ENCODE peak calls at places on chromosome 10, in eight cellular contexts. W is stimulated activated CD4-positive, alpha-beta T cell treated with anti-CD3 and anti-CD28 coated beads, Interleukin-15, amount 100 ng/mL, for 24 hours; F is NCI-H2081; U is lower lobe of right lung; P is T1000; M is type B pancreatic cell; G is brain microvascular endothelial cell; A is activated naive CD4-positive, alpha-beta T cell treated with anti-CD3 and anti-CD28 coated beads, Interleukin-2, amount 10 ng/mL, durations not matched to agents 7 days and 5 days. R is an unnamed sample.

GRCh38 chr10:16870331-16870730 is 53.1 kb upstream of the RSU1 start:
- DNase-seq in U (no peak), W (no peak), G (no peak), P (no peak), A (no peak), F (no peak), M (no peak), R (no peak)

GRCh38 chr10:71077143-71077581 is 135.2 kb upstream of the UNC5B start:
- DNase-seq in G (no peak), A (no peak), W (no peak), F (no peak), P (no peak), U (no peak), M (peak), R (peak)

GRCh38 chr10:114304017-114304565 is 65.0 kb downstream of the VWA2 start:
- DNase-seq in F (peak), A (peak), W (peak), U (peak), P (peak), G (peak), M (no peak), R (no peak)

GRCh38 chr10:99548041-99548530 is 15.3 kb downstream of the NKX2-3 start:
- DNase-seq in W (no peak), A (no peak), U (no peak), P (no peak), G (peak), M (no peak), F (no peak), R (no peak)

GRCh38 chr10:114925675-114926204 is 12.3 kb upstream of the TRUB1 start:
- DNase-seq in P (peak), A (no peak), F (no peak), W (peak), U (no peak), M (no peak), G (peak), R (no peak)

GRCh38 chr10:112689327-112689726 is 242.3 kb downstream of the VTI1A start:
- DNase-seq in F (no peak), M (no peak), A (no peak), U (no peak), G (no peak), P (no peak), W (no peak), R (no peak)

GRCh38 chr10:95242581-95243317 is 48.1 kb downstream of the PDLIM1 start:
- DNase-seq in G (no peak), M (no peak), A (peak), U (no peak), W (peak), F (peak), P (peak), R (no peak)

GRCh38 chr10:79223346-79224048 is 123.8 kb upstream of the PPIF start:
- DNase-seq in A (no peak), M (no peak), G (peak), U (peak), W (no peak), P (no peak), F (no peak), R (peak)

GRCh38 chr10:111410740-111411139 is 333.9 kb downstream of the ADRA2A start:
- DNase-seq in U (no peak), A (no peak), P (no peak), W (no peak), G (no peak), M (no peak), F (no peak), R (no peak)

GRCh38 chr10:74293686-74294365 is 142.8 kb downstream of the ADK start:
- DNase-seq in P (peak), U (no peak), F (peak), W (no peak), G (peak), A (no peak), M (no peak), R (no peak)

GRCh38 chr10:4270116-4270515 is 485.1 kb upstream of the KLF6 start:
- DNase-seq in U (no peak), G (peak), P (no peak), F (no peak), M (no peak), A (no peak), W (no peak), R (no peak)

GRCh38 chr10:90218846-90219245 is 517.5 kb downstream of the KIF20B start:
- DNase-seq in U (no peak), P (no peak), G (no peak), M (no peak), A (no peak), F (no peak), W (no peak), R (no peak)

GRCh38 chr10:67666416-67667043 is 29.5 kb downstream of the CTNNA3 start:
- DNase-seq in G (no peak), A (no peak), U (no peak), W (no peak), P (no peak), F (peak), M (no peak), R (no peak)

GRCh38 chr10:34109952-34110702 is 705.0 kb downstream of the PARD3 start:
- DNase-seq in W (no peak), M (no peak), G (peak), U (no peak), F (peak), A (no peak), P (peak), R (no peak)

GRCh38 chr10:980468-980867 is 7.8 kb upstream of the GTPBP4 start:
- DNase-seq in W (no peak), P (no peak), G (no peak), A (no peak), F (no peak), U (no peak), M (no peak), R (no peak)

GRCh38 chr10:98307916-98308315 is 39.9 kb upstream of the LOXL4 start:
- DNase-seq in A (no peak), W (no peak), P (no peak), G (no peak), M (no peak), F (no peak), U (no peak), R (no peak)

GRCh38 chr10:97915346-97915745 is 65.7 kb downstream of the GOLGA7B start:
- DNase-seq in P (no peak), W (no peak), M (no peak), F (no peak), U (peak), G (no peak), A (no peak), R (no peak)

GRCh38 chr10:15868006-15868405 is 7.7 kb upstream of the MINDY3 start:
- DNase-seq in G (no peak), P (no peak), F (no peak), M (no peak), A (no peak), W (no peak), U (no peak), R (no peak)

GRCh38 chr10:129657297-129657974 is 190.4 kb downstream of the MGMT start:
- DNase-seq in P (no peak), F (no peak), A (no peak), U (no peak), M (no peak), W (no peak), G (no peak), R (no peak)

GRCh38 chr10:8543361-8544056 is 489.0 kb downstream of the GATA3 start:
- DNase-seq in A (no peak), W (no peak), M (no peak), U (no peak), G (no peak), P (no peak), F (peak), R (no peak)

GRCh38 chr10:75101416-75102251 is 9.8 kb upstream of the SAMD8 start:
- DNase-seq in W (no peak), G (no peak), F (no peak), M (no peak), U (no peak), A (no peak), P (no peak), R (no peak)

GRCh38 chr10:32197423-32197822 is 141.2 kb upstream of the KIF5B start:
- DNase-seq in G (no peak), U (no peak), A (no peak), P (peak), M (no peak), F (no peak), W (no peak), R (no peak)

GRCh38 chr10:91621483-91622113 is 11.3 kb downstream of the PPP1R3C start:
- DNase-seq in P (no peak), F (no peak), W (no peak), U (no peak), M (no peak), A (no peak), G (no peak), R (no peak)

GRCh38 chr10:4353964-4354363 is 472.0 kb upstream of the AKR1E2 start:
- DNase-seq in M (no peak), P (no peak), U (no peak), W (no peak), G (peak), F (peak), A (no peak), R (no peak)

GRCh38 chr10:3045471-3046209 is 21.7 kb upstream of the PFKP start:
- DNase-seq in G (peak), F (no peak), M (no peak), P (peak), A (no peak), W (no peak), U (peak), R (peak)

GRCh38 chr10:92420554-92421275 is 129.7 kb downstream of the MARCHF5 start:
- DNase-seq in A (no peak), F (no peak), G (no peak), P (no peak), U (peak), M (no peak), W (no peak), R (no peak)

GRCh38 chr10:57015187-57015586 is 654.1 kb upstream of the ZWINT start:
- DNase-seq in A (no peak), U (no peak), P (no peak), F (no peak), G (no peak), W (no peak), M (no peak), R (no peak)

GRCh38 chr10:97919012-97919411 is 69.4 kb downstream of the GOLGA7B start:
- DNase-seq in A (no peak), F (no peak), U (peak), G (no peak), W (no peak), M (no peak), P (no peak), R (no peak)

GRCh38 chr10:24813866-24814265 is 90.2 kb upstream of the ARHGAP21 start:
- DNase-seq in P (no peak), U (no peak), A (no peak), F (no peak), G (no peak), M (no peak), W (no peak), R (no peak)

GRCh38 chr10:107442035-107442505 is 277.6 kb upstream of the SORCS1 start:
- DNase-seq in M (no peak), W (no peak), G (no peak), A (no peak), U (no peak), P (no peak), F (no peak), R (no peak)

GRCh38 chr10:106615081-106615480 is 549.4 kb downstream of the SORCS1 start:
- DNase-seq in G (peak), A (no peak), W (no peak), F (no peak), P (peak), U (no peak), M (no peak), R (no peak)

GRCh38 chr10:22821501-22821900 is 106.4 kb upstream of the ARMC3 start:
- DNase-seq in M (no peak), G (peak), A (no peak), U (no peak), P (no peak), F (no peak), W (no peak), R (no peak)

GRCh38 chr10:74988055-74988773 is 123.2 kb upstream of the SAMD8 start:
- DNase-seq in P (no peak), A (no peak), M (no peak), F (no peak), G (no peak), U (no peak), W (no peak), R (no peak)

GRCh38 chr10:91694170-91694794 is 61.4 kb upstream of the PPP1R3C start:
- DNase-seq in P (no peak), U (no peak), F (peak), A (peak), M (no peak), W (peak), G (peak), R (no peak)

GRCh38 chr10:89525556-89525955 is 9.8 kb downstream of the SLC16A12 start:
- DNase-seq in U (no peak), F (peak), W (no peak), M (no peak), A (no peak), G (no peak), P (no peak), R (no peak)